ENCODE peak calls at places on chromosomes 4 and X, in ten cellular contexts. J is tibial nerve, D is adrenal gland, M is stomach, W is gastrocnemius medialis, X is body of pancreas, K is sigmoid colon, L is NB4, P is spleen, B is endothelial cell of umbilical vein. U is an unnamed sample.

GRCh38 chr4:112290341-112290740 is 4.6 kb upstream of the TIFA start:
- DNase-seq in X (no peak), L (no peak), D (no peak), B (no peak), M (no peak), J (no peak), K (no peak), P (no peak), W (no peak), U (no peak)

GRCh38 chr4:126427781-126428360 is 1113.1 kb downstream of the FAT4 start:
- DNase-seq in P (no peak), W (no peak), X (no peak), M (no peak), K (no peak), B (no peak), L (no peak), D (no peak), J (no peak), U (no peak)

GRCh38 chr4:90152024-90152423 is 24.8 kb downstream of the CCSER1 start:
- DNase-seq in K (no peak), P (no peak), J (no peak), L (no peak), X (no peak), W (no peak), D (no peak), M (no peak), B (no peak), U (no peak)

GRCh38 chr4:111228874-111229273 is 606.0 kb upstream of the PITX2 start:
- DNase-seq in M (no peak), D (no peak), B (peak; percentile 21), L (no peak), K (no peak), W (no peak), J (no peak), X (no peak), P (no peak), U (no peak)

GRCh38 chrX:10370976-10371375 is 214.2 kb downstream of the CLCN4 start:
- DNase-seq in X (no peak), B (no peak), M (no peak), P (no peak), K (no peak), W (no peak), J (no peak), D (no peak), L (no peak), U (no peak)

GRCh38 chr4:91108751-91109150 is 981.6 kb downstream of the CCSER1 start:
- DNase-seq in B (no peak), M (no peak), P (no peak), L (no peak), X (no peak), J (no peak), K (no peak), D (no peak), W (no peak), U (no peak)

GRCh38 chr4:87848622-87849351 is 16.0 kb downstream of the MEPE start:
- DNase-seq in J (peak; percentile 69), L (peak; percentile 81), W (no peak), P (no peak), B (peak; percentile 55), K (peak; percentile 73), X (peak; percentile 50), M (peak; percentile 51), D (peak; percentile 72), U (peak; percentile 66)

GRCh38 chrX:138711399-138712347 is at the start of gene FGF13:
- DNase-seq in K (peak; percentile 68), D (no peak), L (peak; percentile 12), M (peak; percentile 29), W (no peak), B (no peak), J (no peak), X (peak; percentile 11), P (peak; percentile 78), U (peak; percentile 40)

GRCh38 chr4:38591617-38592337 is 72.2 kb upstream of the KLF3 start:
- DNase-seq in B (no peak), L (no peak), M (no peak), D (no peak), P (no peak), J (no peak), X (no peak), K (peak; percentile 93), W (no peak), U (peak; percentile 76)

DNA sequence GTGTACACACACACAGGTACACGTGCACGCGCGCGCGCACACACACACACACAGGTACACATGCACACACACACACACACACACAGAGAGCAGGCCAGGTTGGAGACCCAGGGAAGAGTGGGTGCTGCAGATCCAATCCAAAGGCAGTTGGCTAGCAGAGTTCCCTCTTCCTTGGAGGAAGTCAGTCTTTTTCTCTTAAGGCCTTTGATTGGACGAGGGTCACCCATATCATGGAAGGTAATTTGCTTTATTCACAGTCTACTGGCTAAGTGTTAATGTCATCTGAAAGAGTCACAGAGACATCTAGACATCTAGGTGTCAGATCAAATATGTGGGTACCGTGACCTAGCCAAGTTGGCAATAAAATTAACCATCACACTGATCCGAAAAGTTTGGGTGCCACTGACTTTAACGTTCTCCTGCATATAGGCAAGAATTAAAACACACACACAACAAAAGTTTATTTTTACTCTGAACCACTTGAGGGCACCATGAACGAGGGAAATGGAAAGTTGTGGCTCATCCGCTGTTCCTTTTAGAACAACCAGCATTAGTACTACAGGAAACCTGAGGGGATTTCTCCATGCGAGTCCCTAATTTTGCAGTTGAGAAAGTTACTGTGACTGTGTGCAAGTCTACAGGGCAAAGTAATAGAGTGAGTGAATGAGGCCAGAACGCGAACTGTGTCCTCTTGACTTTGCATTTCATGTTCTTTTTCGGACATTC is 66.0 kb upstream of the STOX2 start:
- DNase-seq in M (no peak), L (peak; percentile 26), P (no peak), X (no peak), W (no peak), D (no peak), J (no peak), K (no peak), B (peak; percentile 22), U (no peak)
- TF ChIP-seq CTCF in M (no peak), L (no peak), P (peak; percentile 8), X (peak; percentile 11), W (no peak), D (no peak), J (no peak), K (peak; percentile 15), B (no peak), U (no peak)

GRCh38 chrX:48521353-48522243 is at the start of gene EBP:
- DNase-seq in W (peak; percentile 59), K (peak; percentile 93), J (peak; percentile 84), X (peak; percentile 92), D (peak; percentile 95), M (peak; percentile 92), L (peak; percentile 96), B (peak; percentile 83), P (peak; percentile 94), U (peak; percentile 85)
- TF ChIP-seq POLR2A in W (peak; percentile 22), K (peak; percentile 55), J (peak; percentile 52), X (peak; percentile 32), D (peak; percentile 80), M (no peak), L (peak; percentile 60), B (peak; percentile 71), P (peak; percentile 48), U (peak; percentile 48)

DNA sequence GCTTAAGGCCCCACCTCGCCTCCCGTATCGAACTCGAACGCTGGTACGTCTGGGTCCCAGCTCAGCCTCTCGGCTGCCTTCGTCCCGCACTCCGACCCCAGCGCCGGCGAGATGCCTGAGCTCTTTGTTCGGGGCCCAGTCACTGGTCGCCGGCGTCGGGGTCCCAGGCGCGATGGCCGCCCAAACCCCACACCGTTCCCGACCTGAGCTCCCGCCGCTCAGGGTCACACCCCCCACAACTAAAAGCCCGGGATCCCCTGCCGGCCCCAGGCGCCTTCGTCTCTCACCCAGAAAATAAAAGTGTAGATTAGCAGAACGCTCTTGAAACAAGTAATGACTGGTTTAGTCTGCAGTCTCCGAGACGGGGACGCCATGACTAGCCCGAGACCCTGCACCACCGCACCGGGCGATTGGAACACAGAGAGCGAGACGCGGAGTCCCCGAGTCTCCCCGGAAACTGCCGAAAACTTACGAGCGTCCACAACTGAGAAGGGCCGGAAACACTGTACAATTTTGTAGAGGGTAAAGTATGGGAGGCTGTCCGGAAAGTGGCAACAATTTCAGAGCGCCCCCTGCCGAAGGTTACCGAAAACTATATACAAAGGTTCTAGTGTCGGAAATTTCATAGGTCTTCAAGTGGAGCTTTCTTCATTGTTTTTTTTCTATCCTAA is at the start of gene TSPAN6:
- DNase-seq in L (peak; percentile 1), J (peak; percentile 65), X (peak; percentile 83), K (peak; percentile 84), D (peak; percentile 83), M (peak; percentile 77), B (peak; percentile 84), W (peak; percentile 23), P (peak; percentile 84), U (peak; percentile 81)
- TF ChIP-seq CTCF in L (peak; percentile 22), J (peak; percentile 56), X (peak; percentile 58), K (no peak), D (peak; percentile 54), M (peak; percentile 31), B (peak; percentile 41), W (peak; percentile 34), P (peak; percentile 45), U (peak; percentile 50)

GRCh38 chrX:51336584-51336983 is 4.0 kb downstream of the NUDT10 start:
- DNase-seq in B (peak; percentile 18), X (peak; percentile 12), J (peak; percentile 5), L (peak; percentile 24), W (no peak), P (no peak), M (no peak), D (peak; percentile 52), K (no peak), U (no peak)

GRCh38 chrX:51334276-51334675 is 1.7 kb downstream of the NUDT10 start:
- DNase-seq in W (no peak), K (no peak), B (no peak), D (no peak), P (no peak), X (no peak), J (no peak), L (no peak), M (no peak), U (no peak)

DNA sequence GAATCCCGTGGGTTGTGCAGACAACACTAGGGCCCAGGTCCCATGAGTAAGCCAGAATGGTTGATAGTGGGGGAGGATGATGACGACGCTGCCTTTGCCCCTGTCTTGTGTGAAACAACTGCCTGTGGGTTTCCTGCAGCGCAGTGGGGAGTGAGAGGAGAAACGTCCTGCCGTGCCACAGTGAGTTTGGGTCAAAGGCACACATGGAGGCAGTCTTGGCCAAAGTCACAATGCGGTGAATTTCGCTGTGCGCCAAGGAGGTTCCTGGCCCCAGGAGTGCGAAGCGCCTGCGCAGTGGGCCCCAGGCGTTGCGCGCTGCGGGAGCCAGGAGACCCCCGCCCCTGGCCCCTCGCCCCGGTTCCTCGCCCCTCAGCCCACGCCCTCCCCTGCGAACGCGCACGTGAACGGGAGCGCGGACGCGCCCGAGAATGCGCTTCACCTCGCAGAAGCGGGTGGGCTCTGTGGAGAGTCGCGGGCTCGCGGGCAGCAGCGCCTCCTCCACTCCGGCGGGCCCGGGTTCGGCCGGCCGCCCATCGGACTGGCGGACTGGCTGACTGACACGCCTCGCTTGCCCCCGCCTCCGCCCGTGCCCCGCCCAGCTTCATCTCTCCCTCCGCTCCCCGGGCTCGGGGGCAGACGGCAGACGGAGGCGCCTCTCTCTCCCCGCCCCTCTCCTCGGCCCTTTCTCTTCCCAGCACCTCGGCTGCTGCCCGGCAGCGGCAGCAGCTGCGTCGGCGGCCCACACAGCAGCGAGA is at the start of gene NUDT10:
- DNase-seq in B (peak; percentile 16), J (peak; percentile 7), L (peak; percentile 1), D (peak; percentile 55), X (peak; percentile 12), P (peak; percentile 79), K (peak; percentile 74), M (no peak), W (no peak), U (peak; percentile 65)
- TF ChIP-seq POLR2A in B (no peak), J (no peak), L (no peak), D (peak; percentile 8), X (no peak), P (no peak), K (no peak), M (no peak), W (no peak), U (peak; percentile 48)